ENCODE peak calls at places on chromosomes 1 and 21, in seven cellular contexts. D is left ventricle myocardium superior, L is epithelial cell of esophagus, Z is NCI-H1105 treated with DMSO at 0.1 percent for 48 hours, F is NCI-H345, W is AG10803, I is colonic mucosa. J is an unnamed sample.
A peak's percentile ranks its signal among the peaks of the same experiment; 100 is the strongest.

GRCh38 chr1:3876716-3877115 is 19.4 kb downstream of the DFFB start:
- DNase-seq in F (no peak), Z (no peak), I (no peak), D (no peak), L (no peak), W (no peak), J (no peak)

GRCh38 chr1:212968385-212968863 is 18.1 kb downstream of the VASH2 start:
- DNase-seq in F (no peak), I (no peak), Z (no peak), D (no peak), L (no peak), W (no peak), J (no peak)

GRCh38 chr1:226939439-226940028 is 560 bp upstream of the COQ8A start:
- DNase-seq in Z (peak; percentile 77), D (peak; percentile 83), F (peak; percentile 80), L (peak; percentile 45), W (no peak), I (peak; percentile 68), J (no peak)

GRCh38 chr1:79638382-79638781 is 631.9 kb upstream of the ADGRL4 start:
- DNase-seq in Z (no peak), F (no peak), W (no peak), D (no peak), L (no peak), I (no peak), J (no peak)

GRCh38 chr1:56709269-56709880 is 64.3 kb downstream of the PRKAA2 start:
- DNase-seq in D (no peak), W (peak; percentile 67), L (peak; percentile 72), F (peak; percentile 62), I (no peak), Z (peak; percentile 73), J (peak; percentile 15)

GRCh38 chr1:89454845-89455521 is 69.6 kb upstream of the LRRC8B start:
- DNase-seq in Z (peak; percentile 64), F (peak; percentile 74), W (peak; percentile 48), L (peak; percentile 69), D (peak; percentile 27), I (peak; percentile 38), J (no peak)

GRCh38 chr1:51306950-51307349 is 23.4 kb downstream of the TTC39A start:
- DNase-seq in D (no peak), Z (no peak), I (no peak), L (no peak), F (no peak), W (no peak), J (no peak)

GRCh38 chr1:205294175-205294913 is 27.2 kb downstream of the NUAK2 start:
- DNase-seq in F (no peak), W (peak; percentile 88), Z (no peak), I (no peak), L (peak; percentile 82), D (no peak), J (no peak)

GRCh38 chr1:175862418-175862817 is 119.0 kb upstream of the TNR start:
- DNase-seq in W (no peak), Z (no peak), I (peak; percentile 57), L (no peak), F (no peak), D (no peak), J (no peak)

GRCh38 chr1:85447000-85447943 is 17.7 kb downstream of the DDAH1 start:
- DNase-seq in L (no peak), W (peak; percentile 58), Z (no peak), F (no peak), I (no peak), D (no peak), J (no peak)

GRCh38 chr1:8259498-8260290 is 58.2 kb upstream of the SLC45A1 start:
- DNase-seq in L (peak; percentile 78), I (peak; percentile 69), W (peak; percentile 50), F (peak; percentile 23), Z (peak; percentile 41), D (no peak), J (no peak)

GRCh38 chr1:9275161-9275560 is 17.5 kb upstream of the SPSB1 start:
- DNase-seq in Z (no peak), W (no peak), I (no peak), F (no peak), D (no peak), L (no peak), J (no peak)

GRCh38 chr1:109773900-109774485 is 10.3 kb upstream of the EPS8L3 start:
- DNase-seq in F (no peak), W (no peak), I (no peak), L (no peak), Z (no peak), D (peak; percentile 19), J (no peak)

GRCh38 chr1:68815632-68816031 is 318.8 kb upstream of the DEPDC1 start:
- DNase-seq in F (no peak), L (no peak), D (no peak), Z (no peak), I (no peak), W (no peak), J (no peak)

GRCh38 chr1:24558902-24559791 is 3.3 kb downstream of the NCMAP start:
- DNase-seq in W (peak; percentile 48), I (peak; percentile 49), D (peak; percentile 59), F (no peak), Z (no peak), L (peak; percentile 29), J (no peak)

GRCh38 chr1:221743416-221744208 is 1.7 kb upstream of the DUSP10 start:
- DNase-seq in I (no peak), L (peak; percentile 51), Z (peak; percentile 76), W (no peak), D (no peak), F (no peak), J (no peak)

GRCh38 chr1:40530735-40531380 is 579 bp upstream of the ZNF684 start:
- DNase-seq in D (no peak), Z (peak; percentile 36), I (no peak), L (no peak), W (peak; percentile 3), F (no peak), J (no peak)

GRCh38 chr1:208077232-208077751 is 166.4 kb upstream of the CD34 start:
- DNase-seq in D (no peak), I (no peak), F (no peak), L (no peak), W (no peak), Z (peak; percentile 13), J (no peak)

GRCh38 chr1:1440941-1441888 is 5.7 kb downstream of the VWA1 start:
- DNase-seq in F (no peak), Z (no peak), W (peak; percentile 15), I (no peak), L (no peak), D (peak; percentile 75), J (no peak)

GRCh38 chr1:206829875-206830274 is 35.5 kb upstream of the IL20 start:
- DNase-seq in D (no peak), I (peak; percentile 28), L (peak; percentile 46), F (no peak), Z (no peak), W (no peak), J (no peak)

GRCh38 chr21:39004776-39005605 is 178.3 kb downstream of the PSMG1 start:
- DNase-seq in L (no peak), I (peak; percentile 56), D (peak; percentile 75), W (peak; percentile 49), F (peak; percentile 20), Z (no peak), J (no peak)

GRCh38 chr1:26521669-26522030 is 7.9 kb upstream of the RPS6KA1 start:
- DNase-seq in Z (no peak), F (no peak), I (no peak), D (no peak), W (no peak), L (no peak), J (no peak)

GRCh38 chr1:230773396-230774033 is 26.3 kb downstream of the CAPN9 start:
- DNase-seq in D (no peak), W (no peak), I (no peak), L (no peak), Z (no peak), F (no peak), J (no peak)

GRCh38 chr21:29279531-29279930 is 19.2 kb upstream of the BACH1 start:
- DNase-seq in Z (no peak), D (no peak), I (no peak), L (no peak), W (peak; percentile 71), F (no peak), J (no peak)